ENCODE peak calls at places on chromosome 4, in eight cellular contexts. One of them, this sample, is unnamed.

GRCh38 chr4:86594559-86595425 is 677 bp downstream of the PTPN13 start:
- DNase-seq in left ventricle myocardium superior: peak; percentile 56
- DNase-seq in GM12865: peak; percentile 66
- DNase-seq in transverse colon: peak; percentile 23
- DNase-seq in hippocampal formation: peak; percentile 81
- DNase-seq in RPMI7951: peak; percentile 85
- DNase-seq in left lung: peak; percentile 88
- DNase-seq in neural crest cell: no peak
- DNase-seq in this sample: peak; percentile 41

GRCh38 chr4:82462415-82462831 is 32.0 kb downstream of the ENOPH1 start:
- DNase-seq in left ventricle myocardium superior: peak; percentile 85
- DNase-seq in GM12865: peak; percentile 84
- DNase-seq in transverse colon: peak; percentile 90
- DNase-seq in hippocampal formation: peak; percentile 86
- DNase-seq in RPMI7951: peak; percentile 72
- DNase-seq in left lung: peak; percentile 79
- DNase-seq in neural crest cell: peak; percentile 97
- DNase-seq in this sample: peak; percentile 65

GRCh38 chr4:147309434-147309833 is 171.5 kb upstream of the EDNRA start:
- DNase-seq in left ventricle myocardium superior: no peak
- DNase-seq in GM12865: no peak
- DNase-seq in transverse colon: no peak
- DNase-seq in hippocampal formation: no peak
- DNase-seq in RPMI7951: no peak
- DNase-seq in left lung: no peak
- DNase-seq in neural crest cell: no peak
- DNase-seq in this sample: no peak

GRCh38 chr4:26826721-26827120 is 33.9 kb upstream of the STIM2 start:
- DNase-seq in left ventricle myocardium superior: no peak
- DNase-seq in GM12865: peak; percentile 78
- DNase-seq in transverse colon: peak; percentile 44
- DNase-seq in hippocampal formation: no peak
- DNase-seq in RPMI7951: no peak
- DNase-seq in left lung: no peak
- DNase-seq in neural crest cell: no peak
- DNase-seq in this sample: no peak

GRCh38 chr4:155799794-155800123 is 40.9 kb downstream of the GUCY1B1 start:
- DNase-seq in left ventricle myocardium superior: no peak
- DNase-seq in GM12865: no peak
- DNase-seq in transverse colon: no peak
- DNase-seq in hippocampal formation: no peak
- DNase-seq in RPMI7951: no peak
- DNase-seq in left lung: no peak
- DNase-seq in neural crest cell: no peak
- DNase-seq in this sample: no peak

GRCh38 chr4:15906024-15906443 is 32.5 kb downstream of the FGFBP1 start:
- DNase-seq in left ventricle myocardium superior: peak; percentile 31
- DNase-seq in GM12865: peak; percentile 17
- DNase-seq in transverse colon: peak; percentile 84
- DNase-seq in hippocampal formation: no peak
- DNase-seq in RPMI7951: no peak
- DNase-seq in left lung: peak; percentile 94
- DNase-seq in neural crest cell: no peak
- DNase-seq in this sample: peak; percentile 32

GRCh38 chr4:98932539-98932938 is 3.6 kb upstream of the EIF4E start:
- DNase-seq in left ventricle myocardium superior: no peak
- DNase-seq in GM12865: peak; percentile 57
- DNase-seq in transverse colon: no peak
- DNase-seq in hippocampal formation: no peak
- DNase-seq in RPMI7951: peak; percentile 62
- DNase-seq in left lung: no peak
- DNase-seq in neural crest cell: no peak
- DNase-seq in this sample: no peak

GRCh38 chr4:90234916-90235547 is 107.8 kb downstream of the CCSER1 start:
- DNase-seq in left ventricle myocardium superior: peak; percentile 73
- DNase-seq in GM12865: no peak
- DNase-seq in transverse colon: no peak
- DNase-seq in hippocampal formation: no peak
- DNase-seq in RPMI7951: no peak
- DNase-seq in left lung: no peak
- DNase-seq in neural crest cell: no peak
- DNase-seq in this sample: no peak

GRCh38 chr4:9999956-10000551 is 21.2 kb downstream of the SLC2A9 start:
- DNase-seq in left ventricle myocardium superior: no peak
- DNase-seq in GM12865: peak; percentile 62
- DNase-seq in transverse colon: no peak
- DNase-seq in hippocampal formation: no peak
- DNase-seq in RPMI7951: peak; percentile 60
- DNase-seq in left lung: no peak
- DNase-seq in neural crest cell: no peak
- DNase-seq in this sample: no peak

GRCh38 chr4:156773648-156774357 is 197.8 kb downstream of the PDGFC start:
- DNase-seq in left ventricle myocardium superior: no peak
- DNase-seq in GM12865: no peak
- DNase-seq in transverse colon: no peak
- DNase-seq in hippocampal formation: no peak
- DNase-seq in RPMI7951: peak; percentile 63
- DNase-seq in left lung: no peak
- DNase-seq in neural crest cell: no peak
- DNase-seq in this sample: no peak

GRCh38 chr4:54254915-54255246 is 25.8 kb downstream of the PDGFRA start:
- DNase-seq in left ventricle myocardium superior: no peak
- DNase-seq in GM12865: no peak
- DNase-seq in transverse colon: no peak
- DNase-seq in hippocampal formation: no peak
- DNase-seq in RPMI7951: no peak
- DNase-seq in left lung: no peak
- DNase-seq in neural crest cell: no peak
- DNase-seq in this sample: no peak

GRCh38 chr4:79164961-79165610 is 160.8 kb downstream of the NAA11 start:
- DNase-seq in left ventricle myocardium superior: no peak
- DNase-seq in GM12865: no peak
- DNase-seq in transverse colon: no peak
- DNase-seq in hippocampal formation: no peak
- DNase-seq in RPMI7951: no peak
- DNase-seq in left lung: no peak
- DNase-seq in neural crest cell: no peak
- DNase-seq in this sample: no peak

GRCh38 chr4:124936427-124936826 is 223.9 kb upstream of the ANKRD50 start:
- DNase-seq in left ventricle myocardium superior: peak; percentile 55
- DNase-seq in GM12865: no peak
- DNase-seq in transverse colon: no peak
- DNase-seq in hippocampal formation: no peak
- DNase-seq in RPMI7951: no peak
- DNase-seq in left lung: no peak
- DNase-seq in neural crest cell: no peak
- DNase-seq in this sample: no peak

GRCh38 chr4:139901516-139902327 is 236.1 kb downstream of the MGST2 start:
- DNase-seq in left ventricle myocardium superior: no peak
- DNase-seq in GM12865: no peak
- DNase-seq in transverse colon: no peak
- DNase-seq in hippocampal formation: no peak
- DNase-seq in RPMI7951: peak; percentile 51
- DNase-seq in left lung: no peak
- DNase-seq in neural crest cell: no peak
- DNase-seq in this sample: no peak

GRCh38 chr4:59818656-59819055 is 1381.5 kb upstream of the ADGRL3 start:
- DNase-seq in left ventricle myocardium superior: no peak
- DNase-seq in GM12865: peak; percentile 17
- DNase-seq in transverse colon: no peak
- DNase-seq in hippocampal formation: peak; percentile 27
- DNase-seq in RPMI7951: peak; percentile 21
- DNase-seq in left lung: peak; percentile 21
- DNase-seq in neural crest cell: no peak
- DNase-seq in this sample: no peak

GRCh38 chr4:106353786-106354185 is 14.8 kb downstream of the GIMD1 start:
- DNase-seq in left ventricle myocardium superior: no peak
- DNase-seq in GM12865: no peak
- DNase-seq in transverse colon: no peak
- DNase-seq in hippocampal formation: no peak
- DNase-seq in RPMI7951: no peak
- DNase-seq in left lung: no peak
- DNase-seq in neural crest cell: no peak
- DNase-seq in this sample: no peak

GRCh38 chr4:98658287-98659105 is at the start of gene TSPAN5:
- DNase-seq in left ventricle myocardium superior: peak; percentile 89
- DNase-seq in GM12865: peak; percentile 82
- DNase-seq in transverse colon: peak; percentile 82
- DNase-seq in hippocampal formation: peak; percentile 86
- DNase-seq in RPMI7951: peak; percentile 84
- DNase-seq in left lung: peak; percentile 92
- DNase-seq in neural crest cell: peak; percentile 69
- DNase-seq in this sample: peak; percentile 79

GRCh38 chr4:156230151-156230550 is 276.5 kb upstream of the CTSO start:
- DNase-seq in left ventricle myocardium superior: no peak
- DNase-seq in GM12865: no peak
- DNase-seq in transverse colon: no peak
- DNase-seq in hippocampal formation: no peak
- DNase-seq in RPMI7951: no peak
- DNase-seq in left lung: no peak
- DNase-seq in neural crest cell: no peak
- DNase-seq in this sample: no peak

GRCh38 chr4:13364178-13364577 is 120.0 kb downstream of the RAB28 start:
- DNase-seq in left ventricle myocardium superior: no peak
- DNase-seq in GM12865: no peak
- DNase-seq in transverse colon: no peak
- DNase-seq in hippocampal formation: no peak
- DNase-seq in RPMI7951: no peak
- DNase-seq in left lung: no peak
- DNase-seq in neural crest cell: no peak
- DNase-seq in this sample: no peak

GRCh38 chr4:139833131-139833930 is 167.7 kb downstream of the MGST2 start:
- DNase-seq in left ventricle myocardium superior: no peak
- DNase-seq in GM12865: no peak
- DNase-seq in transverse colon: no peak
- DNase-seq in hippocampal formation: no peak
- DNase-seq in RPMI7951: peak; percentile 26
- DNase-seq in left lung: no peak
- DNase-seq in neural crest cell: no peak
- DNase-seq in this sample: no peak

GRCh38 chr4:89299153-89299789 is 8.3 kb downstream of the GPRIN3 start:
- DNase-seq in left ventricle myocardium superior: no peak
- DNase-seq in GM12865: no peak
- DNase-seq in transverse colon: no peak
- DNase-seq in hippocampal formation: no peak
- DNase-seq in RPMI7951: no peak
- DNase-seq in left lung: no peak
- DNase-seq in neural crest cell: no peak
- DNase-seq in this sample: no peak

GRCh38 chr4:78527555-78527954 is 24.0 kb upstream of the ANXA3 start:
- DNase-seq in left ventricle myocardium superior: no peak
- DNase-seq in GM12865: no peak
- DNase-seq in transverse colon: no peak
- DNase-seq in hippocampal formation: no peak
- DNase-seq in RPMI7951: no peak
- DNase-seq in left lung: no peak
- DNase-seq in neural crest cell: no peak
- DNase-seq in this sample: no peak

GRCh38 chr4:169283114-169283509 is 12.4 kb upstream of the SH3RF1 start:
- DNase-seq in left ventricle myocardium superior: no peak
- DNase-seq in GM12865: no peak
- DNase-seq in transverse colon: no peak
- DNase-seq in hippocampal formation: no peak
- DNase-seq in RPMI7951: peak; percentile 75
- DNase-seq in left lung: no peak
- DNase-seq in neural crest cell: no peak
- DNase-seq in this sample: no peak

GRCh38 chr4:8439168-8439567 is 1.4 kb downstream of the ACOX3 start:
- DNase-seq in left ventricle myocardium superior: no peak
- DNase-seq in GM12865: no peak
- DNase-seq in transverse colon: no peak
- DNase-seq in hippocampal formation: no peak
- DNase-seq in RPMI7951: no peak
- DNase-seq in left lung: no peak
- DNase-seq in neural crest cell: no peak
- DNase-seq in this sample: no peak

GRCh38 chr4:48681856-48682255 is 98.2 kb downstream of the FRYL start:
- DNase-seq in left ventricle myocardium superior: no peak
- DNase-seq in GM12865: peak; percentile 49
- DNase-seq in transverse colon: no peak
- DNase-seq in hippocampal formation: no peak
- DNase-seq in RPMI7951: no peak
- DNase-seq in left lung: no peak
- DNase-seq in neural crest cell: no peak
- DNase-seq in this sample: no peak

GRCh38 chr4:10096201-10096975 is 20.2 kb downstream of the WDR1 start:
- DNase-seq in left ventricle myocardium superior: peak; percentile 67
- DNase-seq in GM12865: peak; percentile 81
- DNase-seq in transverse colon: peak; percentile 70
- DNase-seq in hippocampal formation: no peak
- DNase-seq in RPMI7951: peak; percentile 95
- DNase-seq in left lung: peak; percentile 86
- DNase-seq in neural crest cell: no peak
- DNase-seq in this sample: peak; percentile 65

GRCh38 chr4:78057135-78057599 is at the start of gene FRAS1:
- DNase-seq in left ventricle myocardium superior: peak; percentile 60
- DNase-seq in GM12865: no peak
- DNase-seq in transverse colon: peak; percentile 18
- DNase-seq in hippocampal formation: no peak
- DNase-seq in RPMI7951: no peak
- DNase-seq in left lung: peak; percentile 71
- DNase-seq in neural crest cell: peak; percentile 56
- DNase-seq in this sample: peak; percentile 24

GRCh38 chr4:20037745-20038144 is 214.0 kb upstream of the SLIT2 start:
- DNase-seq in left ventricle myocardium superior: no peak
- DNase-seq in GM12865: no peak
- DNase-seq in transverse colon: no peak
- DNase-seq in hippocampal formation: no peak
- DNase-seq in RPMI7951: no peak
- DNase-seq in left lung: no peak
- DNase-seq in neural crest cell: no peak
- DNase-seq in this sample: no peak

GRCh38 chr4:79241846-79242245 is 84.0 kb downstream of the NAA11 start:
- DNase-seq in left ventricle myocardium superior: no peak
- DNase-seq in GM12865: no peak
- DNase-seq in transverse colon: no peak
- DNase-seq in hippocampal formation: no peak
- DNase-seq in RPMI7951: peak; percentile 0
- DNase-seq in left lung: no peak
- DNase-seq in neural crest cell: no peak
- DNase-seq in this sample: no peak

GRCh38 chr4:112214397-112215264 is 17.0 kb upstream of the AP1AR start:
- DNase-seq in left ventricle myocardium superior: no peak
- DNase-seq in GM12865: no peak
- DNase-seq in transverse colon: no peak
- DNase-seq in hippocampal formation: no peak
- DNase-seq in RPMI7951: peak; percentile 41
- DNase-seq in left lung: no peak
- DNase-seq in neural crest cell: no peak
- DNase-seq in this sample: no peak

GRCh38 chr4:2799971-2800690 is 7.2 kb downstream of the SH3BP2 start:
- DNase-seq in left ventricle myocardium superior: peak; percentile 72
- DNase-seq in GM12865: peak; percentile 46
- DNase-seq in transverse colon: peak; percentile 9
- DNase-seq in hippocampal formation: no peak
- DNase-seq in RPMI7951: peak; percentile 20
- DNase-seq in left lung: peak; percentile 87
- DNase-seq in neural crest cell: no peak
- DNase-seq in this sample: no peak

This sample was measured in frontal cortex.